ENCODE peak calls at places on chromosomes 11 and 22, in nine cellular contexts. T is A549, B is fibroblast of mammary gland, Q is left ventricle myocardium inferior, K is WERI-Rb-1, N is HL-60, M is tibial nerve, S is fibroblast of lung, U is esophagus squamous epithelium. P is an unnamed sample.

GRCh38 chr11:112025682-112026081 is 474 bp downstream of the DLAT start:
- DNase-seq in Q (no peak), T (peak; percentile 13), K (peak; percentile 15), M (no peak), N (peak; percentile 5), B (peak; percentile 25), U (no peak), S (peak; percentile 19), P (no peak)

GRCh38 chr11:690738-691633 is 4.0 kb downstream of the DEAF1 start:
- DNase-seq in K (no peak), U (no peak), M (no peak), B (no peak), Q (no peak), T (no peak), S (no peak), N (no peak), P (no peak)

GRCh38 chr11:10701982-10702381 is 8.4 kb upstream of the IRAG1 start:
- DNase-seq in B (peak; percentile 60), M (no peak), S (no peak), T (no peak), Q (no peak), N (no peak), U (no peak), K (no peak), P (no peak)

GRCh38 chr11:84719935-84720577 is 907.1 kb downstream of the DLG2 start:
- DNase-seq in U (no peak), M (no peak), T (no peak), Q (peak; percentile 13), S (no peak), B (no peak), K (peak; percentile 37), N (no peak), P (no peak)

GRCh38 chr22:42202669-42203068 is 67.8 kb downstream of the TCF20 start:
- DNase-seq in S (peak; percentile 46), B (peak; percentile 30), Q (no peak), U (no peak), M (no peak), T (no peak), N (peak; percentile 82), K (no peak), P (no peak)

GRCh38 chr11:66546368-66546965 is at the start of gene ACTN3:
- DNase-seq in S (peak; percentile 37), M (peak; percentile 41), U (no peak), B (peak; percentile 33), K (no peak), Q (peak; percentile 33), N (no peak), T (peak; percentile 18), P (no peak)

GRCh38 chr11:62922653-62923371 is 1.6 kb upstream of the CHRM1 start:
- DNase-seq in S (no peak), B (peak; percentile 30), K (no peak), U (no peak), N (peak; percentile 6), M (no peak), T (peak; percentile 59), Q (no peak), P (no peak)

GRCh38 chr11:63837719-63838118 is 1.2 kb upstream of the MARK2 start:
- DNase-seq in B (no peak), M (no peak), N (peak; percentile 66), T (no peak), S (no peak), K (no peak), U (no peak), Q (no peak), P (no peak)

GRCh38 chr11:119472856-119473222 is 49.9 kb upstream of the THY1 start:
- DNase-seq in U (no peak), Q (no peak), T (no peak), M (no peak), N (no peak), S (no peak), K (no peak), B (peak; percentile 36), P (no peak)

DNA sequence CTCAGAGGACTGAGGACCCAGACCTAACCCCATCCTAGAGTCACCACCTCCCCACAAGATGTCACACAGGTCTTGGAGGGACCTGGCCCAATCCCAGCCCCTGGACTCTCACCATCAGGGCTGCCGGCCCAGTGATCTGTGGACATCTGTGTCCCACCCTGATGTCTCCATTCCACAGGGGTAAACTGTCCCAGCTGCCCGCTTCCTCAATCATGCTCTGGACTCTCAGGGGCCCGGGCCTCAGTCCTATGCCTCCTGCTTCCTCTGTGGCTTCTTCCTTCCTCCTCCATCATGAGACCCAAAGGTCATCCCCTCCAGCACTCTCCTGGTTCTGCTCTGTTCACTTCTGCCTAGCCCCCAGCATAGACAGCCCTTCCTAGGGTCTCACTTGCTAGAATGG is 32.2 kb downstream of the ARAP1 start:
- DNase-seq in Q (peak; percentile 38), U (no peak), M (no peak), S (no peak), K (no peak), T (no peak), N (peak; percentile 51), B (no peak), P (no peak)
- H3K4me3 ChIP-seq in Q (peak overlapping the region; percentile 73), U (peak overlapping the region; percentile 81), M (no peak overlapping the region), S (no peak overlapping the region), K (no peak overlapping the region), T (no peak overlapping the region), N (peak overlapping the region; percentile 51), B (no peak overlapping the region), P (peak overlapping the region; percentile 85)

DNA sequence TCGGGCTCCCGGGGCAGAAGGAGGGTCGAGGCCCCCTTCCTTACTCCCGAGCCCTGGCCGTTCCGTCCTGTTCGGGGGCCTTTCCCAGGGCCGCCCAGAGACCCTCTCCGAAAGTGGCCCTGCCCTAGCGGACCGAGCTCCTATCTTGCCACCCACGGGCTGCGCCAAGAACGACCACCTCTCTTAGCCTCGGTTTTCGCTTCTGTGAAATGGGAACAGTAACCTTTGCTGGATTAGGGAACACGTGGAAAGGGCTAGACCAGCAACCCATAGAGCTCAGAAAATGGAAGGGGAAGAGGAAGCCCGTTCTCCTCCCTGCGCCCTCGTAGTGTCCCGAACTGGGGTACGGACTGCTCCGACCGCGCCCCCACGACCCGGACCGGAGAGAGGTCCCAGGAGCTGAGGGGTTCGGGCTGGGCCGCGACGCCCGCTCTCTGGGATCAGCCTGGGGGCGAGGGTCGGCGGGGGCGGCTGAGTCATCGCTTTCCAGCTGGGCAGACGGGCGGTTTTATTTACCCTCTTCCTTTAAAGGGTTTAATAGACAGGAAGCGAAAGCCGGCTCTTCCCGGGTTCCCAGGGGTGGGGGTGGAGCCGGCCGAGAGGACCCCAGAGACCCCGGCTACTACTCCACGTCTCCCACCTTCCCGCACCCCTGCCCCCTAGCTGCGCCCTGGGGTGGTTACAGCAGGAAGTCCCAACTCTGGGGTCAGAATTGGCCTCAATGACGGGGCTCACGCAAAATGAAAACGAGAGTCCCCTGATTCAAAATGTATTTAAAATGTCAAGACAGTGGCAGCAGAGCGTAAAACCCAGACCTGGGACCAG is 872 bp upstream of the PHLDA2 start:
- DNase-seq in S (peak; percentile 63), K (no peak), T (peak; percentile 75), M (no peak), Q (no peak), B (peak; percentile 62), U (no peak), N (peak; percentile 23), P (peak; percentile 11)
- TF ChIP-seq CTCF in S (peak; percentile 45), K (peak; percentile 34), T (no peak), M (peak; percentile 53), Q (no peak), B (peak; percentile 40), U (no peak), N (peak; percentile 26), P (peak; percentile 59)

DNA sequence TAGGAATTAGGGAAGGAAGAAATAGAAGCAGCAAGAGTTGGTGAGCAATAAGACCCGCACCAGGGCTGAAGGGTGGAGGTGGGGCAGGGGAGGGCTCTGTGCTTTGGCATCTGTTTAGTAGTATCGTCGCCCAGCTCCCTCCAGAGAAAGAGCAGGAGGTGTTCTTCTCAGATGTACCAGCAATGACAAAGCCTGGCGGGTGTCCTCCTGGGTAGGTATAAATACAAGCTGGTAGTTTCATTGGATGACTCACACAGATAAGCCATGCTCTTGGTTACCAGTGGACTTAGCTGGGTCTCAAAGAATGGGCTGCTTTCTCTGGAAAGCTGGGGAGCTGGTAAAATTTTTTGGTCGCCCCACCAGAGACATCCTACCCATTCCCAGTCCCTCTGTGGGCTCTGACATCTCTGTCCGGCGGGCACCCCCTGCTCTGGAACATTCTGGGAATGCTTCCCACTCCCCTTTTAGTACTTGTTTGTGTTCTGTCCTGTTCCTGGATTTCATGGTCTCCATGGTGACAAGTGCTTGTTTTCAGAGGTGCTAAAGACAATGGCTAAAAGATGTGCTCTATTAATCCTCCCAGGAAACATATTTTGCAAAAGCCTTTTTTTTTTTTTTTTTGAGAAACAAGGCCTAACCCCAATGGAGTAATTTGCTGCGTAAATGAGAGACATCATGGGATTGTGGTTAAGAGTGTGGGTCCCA is 15.4 kb upstream of the TUBA8 start:
- DNase-seq in U (no peak), S (no peak), T (peak; percentile 13), N (no peak), Q (no peak), M (no peak), B (no peak), K (no peak), P (no peak)
- H3K4me3 ChIP-seq in U (no peak overlapping the region), S (no peak overlapping the region), T (no peak overlapping the region), N (no peak overlapping the region), Q (no peak overlapping the region), M (no peak overlapping the region), B (no peak overlapping the region), K (no peak overlapping the region), P (no peak overlapping the region)

GRCh38 chr11:125276635-125277008 is 112.1 kb downstream of the PKNOX2 start:
- DNase-seq in B (no peak), K (no peak), Q (no peak), U (no peak), N (no peak), T (no peak), S (no peak), M (no peak), P (no peak)

GRCh38 chr11:125274309-125274708 is 109.8 kb downstream of the PKNOX2 start:
- DNase-seq in K (no peak), S (no peak), B (no peak), M (no peak), N (no peak), Q (no peak), U (no peak), T (no peak), P (no peak)

GRCh38 chr11:125273519-125274000 is 109.0 kb downstream of the PKNOX2 start:
- DNase-seq in T (no peak), Q (no peak), S (no peak), K (no peak), U (no peak), N (no peak), B (no peak), M (no peak), P (no peak)

GRCh38 chr11:125274774-125275173 is 110.2 kb downstream of the PKNOX2 start:
- DNase-seq in U (no peak), S (no peak), B (no peak), T (no peak), K (no peak), N (no peak), Q (no peak), M (no peak), P (no peak)

DNA sequence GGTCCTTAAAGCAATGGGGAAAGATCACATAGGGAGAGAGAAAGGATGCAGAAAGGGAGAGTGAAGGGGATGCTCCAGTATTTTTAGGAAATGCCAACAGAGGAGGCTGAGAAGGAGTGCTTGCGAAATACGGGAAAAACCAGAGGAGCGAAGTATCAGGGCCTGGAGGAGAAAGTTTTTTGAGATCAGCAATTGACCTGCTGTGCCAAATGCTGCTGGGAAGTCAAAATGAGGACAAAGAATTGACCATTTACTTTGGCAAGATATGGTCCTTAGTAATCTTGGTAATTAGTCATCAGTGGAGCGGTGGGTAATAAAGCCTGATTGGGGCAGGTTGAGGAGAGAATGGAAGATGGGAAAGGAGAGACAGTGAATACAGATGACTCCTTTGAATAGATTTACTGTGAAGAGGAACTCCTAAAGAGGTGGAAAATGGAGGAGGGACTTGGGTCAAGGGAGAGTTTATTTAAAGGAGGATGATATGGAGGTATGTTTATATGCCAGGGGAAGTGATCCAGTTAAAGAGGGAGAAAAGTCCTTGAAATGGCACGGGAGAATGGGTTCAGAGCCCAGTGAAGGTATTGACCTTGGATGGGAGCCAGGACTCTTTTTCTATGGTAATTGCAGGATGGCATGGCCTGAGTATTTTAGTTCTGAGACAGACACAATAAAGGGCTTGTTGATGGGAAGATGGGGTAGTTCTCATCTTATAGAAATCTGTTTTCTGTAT is 111.5 kb downstream of the PKNOX2 start:
- DNase-seq in S (peak; percentile 25), N (no peak), K (no peak), M (no peak), Q (no peak), T (no peak), B (peak; percentile 33), U (no peak), P (no peak)
- TF ChIP-seq CTCF in S (no peak), N (no peak), K (no peak), M (no peak), Q (no peak), T (no peak), B (no peak), U (no peak), P (no peak)

P was measured in GM12878.